ENCODE peak calls at places on chromosomes 3 and 15, in five cellular contexts. D is PC-3, Z is SK-N-SH, S is Karpas-422, K is GM23248. H is an unnamed sample. For H3K9me2 and H3K9me3, the result is how much of the 10 kb centered on the place peaks cover.

GRCh38 chr15:75036269-75036668 is 12.9 kb downstream of the PPCDC start:
- DNase-seq in D (peak), Z (no peak), S (no peak), K (peak), H (no peak)

GRCh38 chr15:58065445-58066041 is at the start of gene ALDH1A2:
- DNase-seq in D (no peak), Z (peak), S (no peak), K (no peak), H (no peak)

GRCh38 chr3:124832782-124833709 is 54.1 kb downstream of the ITGB5 start:
- DNase-seq in D (peak), Z (no peak), S (no peak), K (peak), H (no peak)

GRCh38 chr3:297585-297984 is 101.0 kb downstream of the CHL1 start:
- DNase-seq in D (no peak), Z (no peak), S (no peak), K (no peak), H (no peak)

GRCh38 chr15:36977620-36978610 is 122.4 kb downstream of the MEIS2 start:
- DNase-seq in D (no peak), Z (no peak), S (no peak), K (no peak), H (no peak)

GRCh38 chr3:18401298-18401961 is 23.7 kb downstream of the SATB1 start:
- DNase-seq in D (no peak), Z (no peak), S (no peak), K (no peak), H (no peak)

GRCh38 chr3:13086594-13086993 is 13.4 kb upstream of the IQSEC1 start:
- DNase-seq in D (no peak), Z (no peak), S (no peak), K (no peak), H (no peak)

GRCh38 chr15:73857193-73857920 is 16.0 kb upstream of the TBC1D21 start:
- DNase-seq in D (no peak), Z (no peak), S (peak), K (no peak), H (no peak)

GRCh38 chr15:66780973-66781718 is 79.1 kb downstream of the SMAD6 start:
- DNase-seq in D (no peak), Z (no peak), S (no peak), K (no peak), H (no peak)

GRCh38 chr15:50176869-50177268 is 5.1 kb upstream of the SLC27A2 start:
- DNase-seq in D (no peak), Z (no peak), S (no peak), K (peak), H (no peak)

GRCh38 chr3:183253364-183253960 is 409 bp downstream of the B3GNT5 start:
- DNase-seq in D (peak), Z (peak), S (no peak), K (peak), H (no peak)

GRCh38 chr3:126523745-126524428 is at the start of gene CHST13:
- DNase-seq in D (peak), Z (peak), S (no peak), K (peak), H (no peak)

GRCh38 chr3:81760215-81760614 is 1.2 kb downstream of the GBE1 start:
- DNase-seq in D (peak), Z (no peak), S (no peak), K (peak), H (no peak)

GRCh38 chr3:64708456-64708855 is 20.7 kb upstream of the ADAMTS9 start:
- DNase-seq in D (no peak), Z (no peak), S (no peak), K (no peak), H (no peak)

GRCh38 chr3:53815651-53816050 is 30.6 kb downstream of the CHDH start:
- DNase-seq in D (no peak), Z (no peak), S (no peak), K (no peak), H (no peak)

GRCh38 chr15:38335106-38335505 is 82.5 kb downstream of the SPRED1 start:
- DNase-seq in D (no peak), Z (no peak), S (no peak), K (no peak), H (no peak)

GRCh38 chr15:74384566-74385441 is 17.4 kb upstream of the CYP11A1 start:
- DNase-seq in D (peak), Z (no peak), S (peak), K (peak), H (peak)

GRCh38 chr15:68829068-68829467 is 8.4 kb upstream of the ANP32A start:
- DNase-seq in D (peak), Z (no peak), S (peak), K (peak), H (peak)

GRCh38 chr3:155853214-155854146 is 747 bp downstream of the SLC33A1 start:
- DNase-seq in D (peak), Z (no peak), S (peak), K (peak), H (peak)

GRCh38 chr3:127074900-127075360 is 92.0 kb downstream of the PLXNA1 start:
- DNase-seq in D (peak), Z (peak), S (peak), K (peak), H (peak)

GRCh38 chr15:70526221-70526973 is 237.0 kb downstream of the UACA start:
- DNase-seq in D (peak), Z (peak), S (peak), K (peak), H (no peak)

GRCh38 chr15:91124155-91124554 is 24.1 kb downstream of the SV2B start:
- DNase-seq in D (no peak), Z (no peak), S (no peak), K (no peak), H (no peak)

GRCh38 chr3:11716576-11717250 is 73.0 kb upstream of the VGLL4 start:
- DNase-seq in D (no peak), Z (no peak), S (peak), K (peak), H (no peak)

GRCh38 chr3:128240232-128240631 is 87.0 kb downstream of the EEFSEC start:
- DNase-seq in D (no peak), Z (no peak), S (no peak), K (no peak), H (no peak)

GRCh38 chr3:175606650-175607318 is 747.6 kb downstream of the NAALADL2 start:
- DNase-seq in D (peak), Z (no peak), S (no peak), K (peak), H (no peak)

GRCh38 chr3:126081618-126082333 is 2.1 kb downstream of the SLC41A3 start:
- DNase-seq in D (peak), Z (peak), S (peak), K (peak), H (no peak)

GRCh38 chr3:186931487-186932280 is 1.4 kb downstream of the ST6GAL1 start:
- DNase-seq in D (peak), Z (peak), S (peak), K (peak), H (peak)

GRCh38 chr3:13403818-13404216 is 16.3 kb downstream of the NUP210 start:
- DNase-seq in D (no peak), Z (no peak), S (no peak), K (no peak), H (no peak)

GRCh38 chr15:90845201-90845949 is 23.0 kb upstream of the FURIN start:
- DNase-seq in D (peak), Z (no peak), S (no peak), K (peak), H (no peak)

GRCh38 chr3:17983106-17983505 is 240.7 kb upstream of the TBC1D5 start:
- DNase-seq in D (no peak), Z (no peak), S (no peak), K (no peak), H (no peak)

GRCh38 chr3:194091141-194091540 is 44.8 kb upstream of the HES1 start:
- DNase-seq in D (peak), Z (no peak), S (no peak), K (peak), H (no peak)

GRCh38 chr3:49411550-49411967 is 217 bp downstream of the RHOA start:
- DNase-seq in D (no peak), Z (peak), S (no peak), K (no peak), H (no peak)

GRCh38 chr3:110711851-110712396 is 359.7 kb upstream of the NECTIN3 start:
- DNase-seq in D (no peak), Z (no peak), S (no peak), K (peak), H (peak)

GRCh38 chr3:24624938-24625681 is 130.5 kb upstream of the THRB start:
- DNase-seq in D (no peak), Z (no peak), S (no peak), K (no peak), H (no peak)

GRCh38 chr3:48416091-48416505 is 13.8 kb downstream of the PLXNB1 start:
- DNase-seq in D (no peak), Z (no peak), S (no peak), K (no peak), H (no peak)

GRCh38 chr3:82137050-82137449 is 375.6 kb upstream of the GBE1 start:
- DNase-seq in D (no peak), Z (no peak), S (no peak), K (no peak), H (no peak)

GRCh38 chr3:184238246-184238818 is 8.9 kb downstream of the VWA5B2 start:
- DNase-seq in D (no peak), Z (peak), S (no peak), K (no peak), H (no peak)

DNA sequence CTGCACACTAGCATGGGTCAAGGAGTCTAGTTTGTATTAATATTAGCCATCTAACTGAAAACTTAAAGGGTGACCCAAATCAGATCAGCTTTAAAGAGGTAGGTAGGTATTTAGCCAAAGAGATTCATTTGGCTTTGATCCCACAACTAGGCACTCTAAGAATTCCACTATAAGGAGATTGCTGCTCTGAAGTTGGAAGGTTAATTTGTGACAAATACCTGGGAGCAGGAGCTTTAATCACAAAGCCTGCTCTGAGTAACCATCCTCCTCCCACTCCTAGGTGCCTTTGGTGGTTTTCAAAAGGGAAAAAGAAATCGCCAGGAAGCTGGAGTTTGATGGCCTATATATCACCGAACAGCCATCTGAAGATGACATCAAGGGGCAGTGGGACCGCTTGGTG is 120.3 kb upstream of the CHRM5 start:
- DNase-seq in D (no peak), Z (no peak), S (no peak), K (no peak), H (no peak)
- H3K9ac ChIP-seq in D (no peak), Z (no peak), S (no peak), K (no peak), H (no peak)

GRCh38 chr3:41167722-41168497 is 31.4 kb upstream of the CTNNB1 start:
- DNase-seq in D (no peak), Z (no peak), S (no peak), K (no peak), H (no peak)

GRCh38 chr3:41159581-41160189 is 39.6 kb upstream of the CTNNB1 start:
- DNase-seq in D (peak), Z (no peak), S (no peak), K (no peak), H (no peak)

GRCh38 chr3:41169038-41169437 is 30.3 kb upstream of the CTNNB1 start:
- DNase-seq in D (no peak), Z (no peak), S (no peak), K (peak), H (no peak)

GRCh38 chr3:41163399-41163798 is 35.9 kb upstream of the CTNNB1 start:
- DNase-seq in D (no peak), Z (no peak), S (no peak), K (no peak), H (no peak)

DNA sequence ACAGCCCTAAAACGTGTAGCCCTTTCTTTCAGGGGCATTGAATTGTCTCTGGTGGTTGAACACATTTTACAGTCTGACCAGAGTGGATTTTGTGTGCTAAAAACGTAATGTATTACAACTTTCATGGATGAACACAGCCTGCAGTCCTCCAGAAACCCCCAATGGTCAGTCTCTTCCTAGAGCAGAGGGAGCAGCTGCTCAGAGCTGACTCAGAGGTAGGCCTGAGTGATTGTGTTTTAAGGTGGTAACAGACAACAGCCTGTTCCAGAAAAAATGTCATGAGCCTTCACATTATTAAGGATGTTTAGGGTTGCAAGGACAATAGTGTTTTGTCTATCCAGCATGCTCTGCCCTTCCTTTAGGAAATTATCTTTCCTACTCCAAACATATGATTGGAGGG is 34.5 kb upstream of the CTNNB1 start:
- DNase-seq in D (no peak), Z (no peak), S (no peak), K (no peak), H (no peak)
- H3K9me2 ChIP-seq in D (under half), Z (under half), S (under half), K (under half), H (under half)

GRCh38 chr15:22243440-22244130 is 163.3 kb downstream of the OR4M2 start:
- DNase-seq in D (no peak), Z (no peak), S (no peak), K (no peak), H (no peak)
- H3K9me3 ChIP-seq in D (under half), Z (under half), S (under half), K (under half), H (under half)

GRCh38 chr3:195104340-195104739 is 166.6 kb downstream of the XXYLT1 start:
- DNase-seq in D (no peak), Z (no peak), S (no peak), K (no peak), H (no peak)

GRCh38 chr3:195103623-195104022 is 167.3 kb downstream of the XXYLT1 start:
- DNase-seq in D (no peak), Z (no peak), S (no peak), K (no peak), H (no peak)

GRCh38 chr3:195100903-195101591 is 169.9 kb downstream of the XXYLT1 start:
- DNase-seq in D (no peak), Z (peak), S (no peak), K (peak), H (no peak)

GRCh38 chr3:195101927-195102608 is 168.9 kb downstream of the XXYLT1 start:
- DNase-seq in D (no peak), Z (no peak), S (no peak), K (no peak), H (no peak)

GRCh38 chr3:195102609-195103467 is 168.1 kb downstream of the XXYLT1 start:
- DNase-seq in D (peak), Z (no peak), S (no peak), K (peak), H (no peak)
- H3K9ac ChIP-seq in D (peak), Z (peak), S (no peak), K (no peak), H (no peak)

DNA sequence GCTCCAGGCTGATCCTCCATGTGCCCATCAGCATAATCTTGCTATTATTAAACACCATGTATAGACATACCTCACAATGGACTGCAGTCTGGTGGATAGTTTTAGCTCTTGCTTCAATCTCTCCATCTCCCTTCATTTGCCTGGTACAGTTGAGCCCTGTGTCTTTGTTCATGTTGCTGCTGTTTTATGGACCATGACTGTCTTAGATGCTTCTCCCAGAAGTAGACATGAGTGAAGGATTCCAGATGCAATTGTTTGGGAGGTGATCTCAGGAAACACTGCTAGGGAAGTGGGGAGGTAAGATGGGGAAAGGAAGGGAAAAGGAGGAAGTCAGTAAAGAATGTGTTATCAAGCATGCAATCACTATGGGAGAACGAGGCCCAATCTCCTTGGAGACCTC is 36.3 kb upstream of the CTNNB1 start:
- DNase-seq in D (no peak), Z (no peak), S (no peak), K (no peak), H (no peak)
- H3K9me2 ChIP-seq in D (under half), Z (under half), S (under half), K (under half), H (under half)

GRCh38 chr3:31550452-31551251 is 17.9 kb downstream of the STT3B start:
- DNase-seq in D (peak), Z (peak), S (peak), K (peak), H (peak)

GRCh38 chr3:31555204-31555603 is 22.5 kb downstream of the STT3B start:
- DNase-seq in D (no peak), Z (no peak), S (no peak), K (no peak), H (no peak)

GRCh38 chr3:31546725-31547124 is 14.0 kb downstream of the STT3B start:
- DNase-seq in D (peak), Z (no peak), S (no peak), K (no peak), H (no peak)

GRCh38 chr3:31553258-31553657 is 20.5 kb downstream of the STT3B start:
- DNase-seq in D (no peak), Z (no peak), S (no peak), K (no peak), H (no peak)

DNA sequence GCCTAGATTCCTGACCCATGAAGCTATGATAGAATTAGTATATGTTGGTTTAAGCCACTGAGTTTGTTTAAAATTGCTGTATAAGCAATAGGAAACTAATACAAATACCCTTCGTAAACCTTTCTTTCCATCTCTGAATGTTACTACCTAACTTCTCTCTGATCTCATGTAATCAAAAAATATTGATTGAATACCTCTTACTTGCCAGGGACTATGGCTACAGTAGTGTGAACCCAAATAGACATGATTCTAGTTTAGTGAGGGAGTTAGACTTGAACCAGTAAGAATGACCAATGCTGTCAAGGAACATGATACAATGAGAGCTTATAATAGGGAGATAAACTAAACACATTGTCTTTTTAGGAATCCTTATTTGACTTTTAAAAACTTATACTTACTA is 19.4 kb downstream of the STT3B start:
- DNase-seq in D (no peak), Z (no peak), S (no peak), K (no peak), H (no peak)
- H3K9me3 ChIP-seq in D (under half), Z (under half), S (under half), K (under half), H (under half)

DNA sequence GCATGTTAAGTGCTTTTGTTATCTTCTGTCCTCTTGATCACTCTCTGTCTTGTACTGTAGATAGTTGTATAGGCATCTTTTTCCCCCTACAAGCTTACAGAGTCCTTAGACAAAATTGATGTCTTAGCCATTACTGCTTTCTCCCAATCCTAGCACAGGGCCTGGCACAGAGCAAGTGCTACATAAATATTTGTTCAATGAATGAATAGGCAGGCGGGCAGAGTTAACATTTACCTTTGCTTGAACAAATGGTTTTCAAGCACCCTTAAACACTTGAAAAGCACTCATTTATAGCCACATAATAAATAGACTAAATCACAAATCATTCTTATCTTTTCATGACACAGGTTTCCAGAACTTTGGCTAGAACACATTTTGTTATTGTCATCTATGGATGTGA is 61.7 kb downstream of the ISL2 start:
- DNase-seq in D (no peak), Z (no peak), S (no peak), K (no peak), H (no peak)
- H3K9ac ChIP-seq in D (no peak), Z (no peak), S (no peak), K (no peak), H (no peak)

DNA sequence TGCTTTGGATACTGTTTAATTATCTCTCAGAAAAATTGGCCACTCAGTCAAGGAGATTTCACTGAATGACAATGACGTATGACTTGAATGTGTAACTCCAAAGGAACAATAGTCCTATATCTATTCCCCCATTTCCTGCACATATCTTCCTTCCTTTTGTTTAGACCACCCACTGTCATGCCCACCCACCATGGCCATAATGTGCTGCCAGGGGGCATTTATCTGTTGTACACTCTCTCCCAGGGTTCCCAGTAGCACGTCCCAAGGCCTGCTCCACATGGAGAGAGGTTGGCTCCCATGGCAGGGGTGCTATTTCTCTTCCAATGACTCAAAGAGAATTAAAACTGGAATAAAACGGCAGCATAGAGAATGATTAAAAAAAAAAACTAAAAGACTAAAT is 36.8 kb upstream of the CTNNB1 start:
- DNase-seq in D (no peak), Z (no peak), S (no peak), K (no peak), H (no peak)
- H3K9me2 ChIP-seq in D (under half), Z (under half), S (under half), K (under half), H (under half)

DNA sequence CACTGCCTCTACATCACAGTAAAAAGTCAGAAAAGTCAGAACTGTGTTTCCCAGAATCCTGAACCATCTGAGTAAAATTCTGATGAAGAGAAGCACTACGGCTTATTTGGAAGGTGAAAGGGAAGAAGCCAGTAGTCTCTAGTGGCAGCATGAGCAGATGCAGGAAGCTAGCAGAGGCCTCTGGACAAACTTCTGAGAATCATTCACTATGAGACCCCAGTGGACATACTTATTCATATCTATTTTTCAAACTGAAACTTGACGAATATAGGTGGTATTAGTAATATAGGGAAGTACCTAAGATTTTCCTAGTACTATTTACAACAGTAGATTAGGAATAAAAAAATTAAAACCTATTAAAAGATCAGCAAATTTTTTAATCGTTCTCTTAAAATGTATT is 272.8 kb upstream of the TTC14 start:
- DNase-seq in D (no peak), Z (no peak), S (no peak), K (no peak), H (no peak)
- H3K9me3 ChIP-seq in D (under half), Z (under half), S (under half), K (under half), H (under half)

GRCh38 chr3:4426782-4427344 is 40.2 kb downstream of the SUMF1 start:
- DNase-seq in D (peak), Z (peak), S (no peak), K (peak), H (no peak)
- H3K9ac ChIP-seq in D (peak), Z (no peak), S (no peak), K (peak), H (no peak)

H was measured in MM.1S.